ENCODE peak calls at places on chromosomes 1 and 21, in nine cellular contexts. One of them, this sample, is unnamed.

GRCh38 chr1:205013683-205014367 is 29.2 kb upstream of the CNTN2 start:
- DNase-seq in IMR-90: no peak
- DNase-seq in effector memory CD4-positive, alpha-beta T cell: no peak
- DNase-seq in fibroblast of lung: no peak
- DNase-seq in substantia nigra: no peak
- DNase-seq in tibial artery: no peak
- DNase-seq in A549: no peak
- DNase-seq in heart left ventricle: peak; percentile 50
- DNase-seq in right cardiac atrium: peak; percentile 80
- DNase-seq in this sample: no peak

GRCh38 chr1:11729498-11730428 is 6.2 kb upstream of the AGTRAP start:
- DNase-seq in IMR-90: no peak
- DNase-seq in effector memory CD4-positive, alpha-beta T cell: no peak
- DNase-seq in fibroblast of lung: no peak
- DNase-seq in substantia nigra: no peak
- DNase-seq in tibial artery: no peak
- DNase-seq in A549: no peak
- DNase-seq in heart left ventricle: peak; percentile 31
- DNase-seq in right cardiac atrium: peak; percentile 71
- DNase-seq in this sample: no peak

GRCh38 chr1:232511172-232511571 is 118.8 kb downstream of the SIPA1L2 start:
- DNase-seq in IMR-90: no peak
- DNase-seq in effector memory CD4-positive, alpha-beta T cell: no peak
- DNase-seq in fibroblast of lung: peak; percentile 9
- DNase-seq in substantia nigra: no peak
- DNase-seq in tibial artery: no peak
- DNase-seq in A549: no peak
- DNase-seq in heart left ventricle: no peak
- DNase-seq in right cardiac atrium: no peak
- DNase-seq in this sample: no peak

GRCh38 chr1:77779529-77780281 is at the start of gene MIGA1:
- DNase-seq in IMR-90: peak; percentile 88
- DNase-seq in effector memory CD4-positive, alpha-beta T cell: peak; percentile 73
- DNase-seq in fibroblast of lung: peak; percentile 93
- DNase-seq in substantia nigra: peak; percentile 78
- DNase-seq in tibial artery: peak; percentile 92
- DNase-seq in A549: peak; percentile 57
- DNase-seq in heart left ventricle: peak; percentile 92
- DNase-seq in right cardiac atrium: peak; percentile 92
- DNase-seq in this sample: peak; percentile 94

GRCh38 chr21:43961382-43961909 is 50.7 kb upstream of the TRAPPC10 start:
- DNase-seq in IMR-90: no peak
- DNase-seq in effector memory CD4-positive, alpha-beta T cell: no peak
- DNase-seq in fibroblast of lung: no peak
- DNase-seq in substantia nigra: no peak
- DNase-seq in tibial artery: no peak
- DNase-seq in A549: no peak
- DNase-seq in heart left ventricle: no peak
- DNase-seq in right cardiac atrium: no peak
- DNase-seq in this sample: no peak

GRCh38 chr1:158121604-158122254 is 59.0 kb upstream of the CD1D start:
- DNase-seq in IMR-90: peak; percentile 46
- DNase-seq in effector memory CD4-positive, alpha-beta T cell: no peak
- DNase-seq in fibroblast of lung: peak; percentile 55
- DNase-seq in substantia nigra: no peak
- DNase-seq in tibial artery: no peak
- DNase-seq in A549: peak; percentile 58
- DNase-seq in heart left ventricle: no peak
- DNase-seq in right cardiac atrium: no peak
- DNase-seq in this sample: no peak

GRCh38 chr1:231518485-231519035 is 9.9 kb upstream of the TSNAX start:
- DNase-seq in IMR-90: no peak
- DNase-seq in effector memory CD4-positive, alpha-beta T cell: no peak
- DNase-seq in fibroblast of lung: no peak
- DNase-seq in substantia nigra: no peak
- DNase-seq in tibial artery: no peak
- DNase-seq in A549: no peak
- DNase-seq in heart left ventricle: no peak
- DNase-seq in right cardiac atrium: no peak
- DNase-seq in this sample: no peak

GRCh38 chr21:14982336-14982735 is 82.5 kb downstream of the NRIP1 start:
- DNase-seq in IMR-90: peak; percentile 57
- DNase-seq in effector memory CD4-positive, alpha-beta T cell: no peak
- DNase-seq in fibroblast of lung: no peak
- DNase-seq in substantia nigra: no peak
- DNase-seq in tibial artery: no peak
- DNase-seq in A549: no peak
- DNase-seq in heart left ventricle: no peak
- DNase-seq in right cardiac atrium: no peak
- DNase-seq in this sample: no peak

GRCh38 chr1:47317841-47318240 is 3.9 kb upstream of the STIL start:
- DNase-seq in IMR-90: peak; percentile 96
- DNase-seq in effector memory CD4-positive, alpha-beta T cell: no peak
- DNase-seq in fibroblast of lung: peak; percentile 5
- DNase-seq in substantia nigra: no peak
- DNase-seq in tibial artery: no peak
- DNase-seq in A549: no peak
- DNase-seq in heart left ventricle: no peak
- DNase-seq in right cardiac atrium: no peak
- DNase-seq in this sample: no peak

GRCh38 chr1:19087017-19087736 is 122.9 kb downstream of the UBR4 start:
- DNase-seq in IMR-90: peak; percentile 58
- DNase-seq in effector memory CD4-positive, alpha-beta T cell: no peak
- DNase-seq in fibroblast of lung: no peak
- DNase-seq in substantia nigra: no peak
- DNase-seq in tibial artery: no peak
- DNase-seq in A549: no peak
- DNase-seq in heart left ventricle: no peak
- DNase-seq in right cardiac atrium: no peak
- DNase-seq in this sample: no peak

GRCh38 chr1:234989019-234989418 is 139.6 kb downstream of the TOMM20 start:
- DNase-seq in IMR-90: peak; percentile 64
- DNase-seq in effector memory CD4-positive, alpha-beta T cell: no peak
- DNase-seq in fibroblast of lung: no peak
- DNase-seq in substantia nigra: no peak
- DNase-seq in tibial artery: no peak
- DNase-seq in A549: no peak
- DNase-seq in heart left ventricle: no peak
- DNase-seq in right cardiac atrium: no peak
- DNase-seq in this sample: no peak

GRCh38 chr1:32330558-32331127 is 5.4 kb downstream of the MARCKSL1 start:
- DNase-seq in IMR-90: no peak
- DNase-seq in effector memory CD4-positive, alpha-beta T cell: no peak
- DNase-seq in fibroblast of lung: no peak
- DNase-seq in substantia nigra: no peak
- DNase-seq in tibial artery: no peak
- DNase-seq in A549: no peak
- DNase-seq in heart left ventricle: no peak
- DNase-seq in right cardiac atrium: no peak
- DNase-seq in this sample: peak; percentile 12

GRCh38 chr21:34545079-34545884 is 33.3 kb upstream of the KCNE1 start:
- DNase-seq in IMR-90: peak; percentile 73
- DNase-seq in effector memory CD4-positive, alpha-beta T cell: no peak
- DNase-seq in fibroblast of lung: peak; percentile 89
- DNase-seq in substantia nigra: peak; percentile 39
- DNase-seq in tibial artery: no peak
- DNase-seq in A549: peak; percentile 7
- DNase-seq in heart left ventricle: no peak
- DNase-seq in right cardiac atrium: no peak
- DNase-seq in this sample: no peak

GRCh38 chr1:47436304-47436978 is 1.4 kb upstream of the FOXD2 start:
- DNase-seq in IMR-90: peak; percentile 65
- DNase-seq in effector memory CD4-positive, alpha-beta T cell: peak; percentile 38
- DNase-seq in fibroblast of lung: peak; percentile 59
- DNase-seq in substantia nigra: peak; percentile 9
- DNase-seq in tibial artery: peak; percentile 91
- DNase-seq in A549: peak; percentile 81
- DNase-seq in heart left ventricle: peak; percentile 56
- DNase-seq in right cardiac atrium: peak; percentile 88
- DNase-seq in this sample: peak; percentile 91

GRCh38 chr1:23278717-23279116 is 61.4 kb upstream of the HTR1D start:
- DNase-seq in IMR-90: no peak
- DNase-seq in effector memory CD4-positive, alpha-beta T cell: no peak
- DNase-seq in fibroblast of lung: no peak
- DNase-seq in substantia nigra: no peak
- DNase-seq in tibial artery: no peak
- DNase-seq in A549: no peak
- DNase-seq in heart left ventricle: no peak
- DNase-seq in right cardiac atrium: no peak
- DNase-seq in this sample: no peak

GRCh38 chr1:903305-903704 is 20.4 kb upstream of the SAMD11 start:
- DNase-seq in IMR-90: no peak
- DNase-seq in effector memory CD4-positive, alpha-beta T cell: no peak
- DNase-seq in fibroblast of lung: no peak
- DNase-seq in substantia nigra: no peak
- DNase-seq in tibial artery: no peak
- DNase-seq in A549: no peak
- DNase-seq in heart left ventricle: no peak
- DNase-seq in right cardiac atrium: no peak
- DNase-seq in this sample: peak; percentile 51

GRCh38 chr1:210233495-210234253 is 1.1 kb downstream of the SERTAD4 start:
- DNase-seq in IMR-90: peak; percentile 52
- DNase-seq in effector memory CD4-positive, alpha-beta T cell: no peak
- DNase-seq in fibroblast of lung: peak; percentile 35
- DNase-seq in substantia nigra: peak; percentile 62
- DNase-seq in tibial artery: peak; percentile 79
- DNase-seq in A549: peak; percentile 33
- DNase-seq in heart left ventricle: peak; percentile 42
- DNase-seq in right cardiac atrium: peak; percentile 82
- DNase-seq in this sample: peak; percentile 86

GRCh38 chr1:229240532-229240931 is 30.4 kb upstream of the RAB4A start:
- DNase-seq in IMR-90: no peak
- DNase-seq in effector memory CD4-positive, alpha-beta T cell: no peak
- DNase-seq in fibroblast of lung: no peak
- DNase-seq in substantia nigra: no peak
- DNase-seq in tibial artery: no peak
- DNase-seq in A549: no peak
- DNase-seq in heart left ventricle: no peak
- DNase-seq in right cardiac atrium: no peak
- DNase-seq in this sample: no peak

GRCh38 chr1:202034683-202035462 is 24.5 kb downstream of the ELF3 start:
- DNase-seq in IMR-90: peak; percentile 96
- DNase-seq in effector memory CD4-positive, alpha-beta T cell: no peak
- DNase-seq in fibroblast of lung: peak; percentile 94
- DNase-seq in substantia nigra: no peak
- DNase-seq in tibial artery: peak; percentile 95
- DNase-seq in A549: peak; percentile 91
- DNase-seq in heart left ventricle: peak; percentile 60
- DNase-seq in right cardiac atrium: peak; percentile 91
- DNase-seq in this sample: peak; percentile 98

DNA sequence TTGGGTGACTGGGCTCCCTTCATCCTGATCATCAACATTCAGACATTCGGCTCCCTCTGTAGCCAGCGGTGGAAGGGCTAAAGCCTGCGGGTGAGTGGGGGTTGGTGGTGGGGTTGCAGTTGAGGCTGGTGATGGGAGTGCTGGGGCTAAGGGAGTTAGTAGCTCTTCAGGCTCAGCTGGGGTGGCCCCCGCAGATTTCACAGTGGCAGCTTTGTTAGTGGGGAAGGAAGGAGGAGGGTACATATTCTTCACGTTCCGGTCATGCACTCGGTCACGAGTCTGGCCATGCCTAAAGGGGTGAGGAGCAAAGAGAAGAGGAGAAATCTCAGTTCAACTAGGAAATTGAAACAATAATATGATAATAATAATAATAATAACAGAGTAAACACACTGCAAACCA is 6.8 kb downstream of the PSMB4 start:
- DNase-seq in IMR-90: no peak
- DNase-seq in effector memory CD4-positive, alpha-beta T cell: no peak
- DNase-seq in fibroblast of lung: no peak
- DNase-seq in substantia nigra: no peak
- DNase-seq in tibial artery: no peak
- DNase-seq in A549: no peak
- DNase-seq in heart left ventricle: no peak
- DNase-seq in right cardiac atrium: no peak
- DNase-seq in this sample: no peak
- H3K27ac ChIP-seq in IMR-90: no peak overlapping the region
- H3K27ac ChIP-seq in effector memory CD4-positive, alpha-beta T cell: no peak overlapping the region
- H3K27ac ChIP-seq in fibroblast of lung: no peak overlapping the region
- H3K27ac ChIP-seq in substantia nigra: peak overlapping the region; percentile 56
- H3K27ac ChIP-seq in tibial artery: no peak overlapping the region
- H3K27ac ChIP-seq in A549: no peak overlapping the region
- H3K27ac ChIP-seq in heart left ventricle: no peak overlapping the region
- H3K27ac ChIP-seq in right cardiac atrium: no peak overlapping the region
- H3K27ac ChIP-seq in this sample: no peak overlapping the region

DNA sequence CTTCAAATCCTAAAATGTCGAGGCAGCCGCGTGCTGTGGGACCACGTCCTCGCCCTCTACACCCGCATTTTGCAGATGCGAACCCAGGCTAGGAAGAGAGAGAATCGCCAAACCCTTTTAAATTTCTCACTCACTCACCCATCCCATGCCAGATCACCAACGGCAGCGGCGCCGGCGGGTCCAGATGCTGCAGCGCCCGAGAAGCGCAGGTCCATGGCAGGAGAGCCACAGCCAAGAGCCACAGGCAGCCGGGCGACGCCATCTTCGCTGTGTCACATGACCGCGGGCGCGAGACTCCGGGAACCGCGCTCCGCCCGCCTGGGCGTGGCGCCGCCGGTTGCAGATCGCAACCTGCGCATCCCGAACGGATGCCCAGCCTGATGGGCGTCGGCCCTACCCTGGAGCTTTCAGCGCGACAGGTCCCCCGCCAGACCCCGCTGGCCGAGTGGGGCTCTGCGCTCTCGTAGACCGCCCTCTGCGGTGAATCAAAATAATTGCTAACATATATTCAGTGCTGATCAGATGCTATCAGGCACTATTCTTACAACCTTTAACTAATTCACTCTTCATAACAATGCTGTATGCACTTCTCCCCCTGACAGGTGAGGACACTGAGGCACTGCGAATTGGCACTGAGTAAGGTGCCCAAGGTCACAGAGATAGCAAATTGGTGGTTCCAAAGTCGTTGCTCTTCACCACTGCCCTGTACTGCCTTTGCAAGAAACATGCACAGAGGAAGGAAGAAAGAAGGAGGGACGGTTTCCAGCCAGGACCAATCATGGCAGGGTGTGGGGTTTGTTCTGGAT is at the start of gene PPT1:
- DNase-seq in IMR-90: peak; percentile 55
- DNase-seq in effector memory CD4-positive, alpha-beta T cell: peak; percentile 58
- DNase-seq in fibroblast of lung: peak; percentile 65
- DNase-seq in substantia nigra: peak; percentile 81
- DNase-seq in tibial artery: peak; percentile 83
- DNase-seq in A549: peak; percentile 72
- DNase-seq in heart left ventricle: peak; percentile 74
- DNase-seq in right cardiac atrium: peak; percentile 93
- DNase-seq in this sample: peak; percentile 92
- H3K27ac ChIP-seq in IMR-90: peak within 1 kb of the TSS; percentile 69
- H3K27ac ChIP-seq in effector memory CD4-positive, alpha-beta T cell: peak within 1 kb of the TSS; percentile 51
- H3K27ac ChIP-seq in fibroblast of lung: peak within 1 kb of the TSS; percentile 64
- H3K27ac ChIP-seq in substantia nigra: peak within 1 kb of the TSS; percentile 89
- H3K27ac ChIP-seq in tibial artery: peak within 1 kb of the TSS; percentile 63
- H3K27ac ChIP-seq in A549: peak within 1 kb of the TSS; percentile 85
- H3K27ac ChIP-seq in heart left ventricle: peak within 1 kb of the TSS; percentile 75
- H3K27ac ChIP-seq in right cardiac atrium: peak within 1 kb of the TSS; percentile 61
- H3K27ac ChIP-seq in this sample: peak within 1 kb of the TSS; percentile 59

GRCh38 chr21:41761211-41762181 is 5.4 kb downstream of the RIPK4 start:
- DNase-seq in IMR-90: no peak
- DNase-seq in effector memory CD4-positive, alpha-beta T cell: no peak
- DNase-seq in fibroblast of lung: no peak
- DNase-seq in substantia nigra: no peak
- DNase-seq in tibial artery: peak; percentile 81
- DNase-seq in A549: no peak
- DNase-seq in heart left ventricle: no peak
- DNase-seq in right cardiac atrium: peak; percentile 85
- DNase-seq in this sample: peak; percentile 83
- H3K27ac ChIP-seq in IMR-90: no peak overlapping the region
- H3K27ac ChIP-seq in effector memory CD4-positive, alpha-beta T cell: no peak overlapping the region
- H3K27ac ChIP-seq in fibroblast of lung: no peak overlapping the region
- H3K27ac ChIP-seq in substantia nigra: no peak overlapping the region
- H3K27ac ChIP-seq in tibial artery: peak overlapping the region; percentile 81
- H3K27ac ChIP-seq in A549: peak overlapping the region; percentile 92
- H3K27ac ChIP-seq in heart left ventricle: peak overlapping the region; percentile 3
- H3K27ac ChIP-seq in right cardiac atrium: no peak overlapping the region
- H3K27ac ChIP-seq in this sample: peak overlapping the region; percentile 59

GRCh38 chr1:228074954-228075730 is 7.4 kb upstream of the ARF1 start:
- DNase-seq in IMR-90: no peak
- DNase-seq in effector memory CD4-positive, alpha-beta T cell: no peak
- DNase-seq in fibroblast of lung: no peak
- DNase-seq in substantia nigra: no peak
- DNase-seq in tibial artery: peak; percentile 59
- DNase-seq in A549: no peak
- DNase-seq in heart left ventricle: no peak
- DNase-seq in right cardiac atrium: peak; percentile 73
- DNase-seq in this sample: peak; percentile 67
- H3K27ac ChIP-seq in IMR-90: no peak overlapping the region
- H3K27ac ChIP-seq in effector memory CD4-positive, alpha-beta T cell: no peak overlapping the region
- H3K27ac ChIP-seq in fibroblast of lung: no peak overlapping the region
- H3K27ac ChIP-seq in substantia nigra: no peak overlapping the region
- H3K27ac ChIP-seq in tibial artery: no peak overlapping the region
- H3K27ac ChIP-seq in A549: no peak overlapping the region
- H3K27ac ChIP-seq in heart left ventricle: no peak overlapping the region
- H3K27ac ChIP-seq in right cardiac atrium: no peak overlapping the region
- H3K27ac ChIP-seq in this sample: no peak overlapping the region